ENCODE peak calls at places on chromosomes 16 and 17, in ten cellular contexts. V is foreskin fibroblast; Y is activated CD4-positive, alpha-beta T cell treated with anti-CD3 and anti-CD28 coated beads, Interleukin-2, amount 50 U/mL, for 1 hour; A is breast epithelium; L is HTR-8/SVneo; K is GM13977; H is aorta; D is memory B cell; B is sigmoid colon; Q is stimulated activated CD4-positive, alpha-beta T cell treated with anti-CD3 and anti-CD28 coated beads, Interleukin-1b, Interleukin-23, amount 100 ng/mL, for 48 hours. P is an unnamed sample.

GRCh38 chr17:80925668-80926067 is 66.0 kb upstream of the CHMP6 start:
- DNase-seq in K (no peak), A (no peak), D (no peak), L (no peak), H (peak), Q (no peak), V (no peak), Y (no peak), B (peak), P (no peak)

GRCh38 chr17:59296190-59296589 is 35.3 kb upstream of the YPEL2 start:
- DNase-seq in L (no peak), V (no peak), Q (no peak), B (no peak), D (no peak), K (no peak), A (no peak), H (no peak), Y (no peak), P (no peak)

GRCh38 chr17:27760069-27760885 is 40.1 kb downstream of the NOS2 start:
- DNase-seq in D (peak), V (peak), Y (peak), K (peak), A (peak), L (peak), Q (peak), H (peak), B (no peak), P (peak)

GRCh38 chr16:58186176-58186944 is 11.5 kb downstream of the CSNK2A2 start:
- DNase-seq in L (no peak), H (no peak), V (no peak), B (no peak), Y (no peak), D (no peak), A (no peak), Q (no peak), K (no peak), P (no peak)

GRCh38 chr17:64341181-64341580 is 49.5 kb downstream of the PECAM1 start:
- DNase-seq in B (no peak), D (no peak), Y (no peak), L (no peak), K (no peak), Q (no peak), A (no peak), H (no peak), V (no peak), P (no peak)

GRCh38 chr17:48610282-48611211 is at the start of gene HOXB7:
- DNase-seq in H (peak), Q (peak), L (peak), A (no peak), V (peak), K (peak), D (no peak), B (peak), Y (peak), P (peak)

GRCh38 chr16:74298104-74298503 is 1.5 kb downstream of the PSMD7 start:
- DNase-seq in H (no peak), L (no peak), V (no peak), Y (no peak), A (no peak), B (no peak), Q (no peak), D (no peak), K (no peak), P (no peak)

GRCh38 chr16:79261461-79261860 is 339.1 kb downstream of the MAF start:
- DNase-seq in Q (peak), V (no peak), K (no peak), A (no peak), D (no peak), Y (peak), L (no peak), H (no peak), B (no peak), P (peak)